ENCODE peak calls at places on chromosomes 4 and X, in nine cellular contexts. X is substantia nigra, A is lung, J is SJSA1, B is uterus, G is OCI-LY7, C is brain microvascular endothelial cell, L is endodermal cell, U is kidney. S is an unnamed sample.

GRCh38 chrX:11351375-11352295 is 58.4 kb downstream of the AMELX start:
- DNase-seq in L (no peak), C (peak), G (no peak), J (no peak), B (peak), A (no peak), U (peak), X (no peak), S (peak)

GRCh38 chrX:132483951-132484350 is 4.9 kb downstream of the MBNL3 start:
- DNase-seq in A (no peak), X (no peak), U (no peak), G (no peak), L (no peak), C (no peak), B (no peak), J (no peak), S (no peak)

GRCh38 chrX:152904151-152905080 is 6.5 kb downstream of the ZNF185 start:
- DNase-seq in B (peak), C (peak), J (peak), U (peak), G (peak), A (no peak), X (peak), L (peak), S (no peak)

GRCh38 chr4:174406416-174406815 is 115.9 kb downstream of the HPGD start:
- DNase-seq in X (no peak), C (no peak), U (no peak), G (no peak), L (no peak), B (no peak), A (no peak), J (peak), S (no peak)

GRCh38 chr4:19375405-19375804 is 876.3 kb upstream of the SLIT2 start:
- DNase-seq in L (no peak), J (no peak), C (no peak), U (no peak), X (no peak), A (no peak), B (no peak), G (no peak), S (no peak)

GRCh38 chr4:42710329-42710728 is 53.4 kb upstream of the ATP8A1 start:
- DNase-seq in X (no peak), U (no peak), J (no peak), G (no peak), B (no peak), L (no peak), C (no peak), A (no peak), S (no peak)

GRCh38 chr4:150323551-150324325 is 245.5 kb downstream of the DCLK2 start:
- DNase-seq in U (no peak), B (no peak), A (no peak), G (no peak), X (no peak), L (no peak), C (peak), J (no peak), S (no peak)

GRCh38 chrX:23667239-23668177 is at the start of gene PRDX4:
- DNase-seq in G (peak), C (peak), A (peak), J (peak), U (peak), X (peak), B (peak), L (peak), S (peak)

GRCh38 chr4:59553739-59554126 is 1646.4 kb upstream of the ADGRL3 start:
- DNase-seq in U (no peak), B (no peak), A (no peak), G (no peak), X (no peak), J (peak), C (peak), L (no peak), S (no peak)

GRCh38 chrX:103488332-103488731 is 31.0 kb downstream of the RAB40A start:
- DNase-seq in U (no peak), B (no peak), J (peak), X (no peak), C (no peak), G (peak), A (no peak), L (no peak), S (no peak)

GRCh38 chr4:152247271-152247975 is 288.5 kb downstream of the FBXW7 start:
- DNase-seq in A (no peak), X (no peak), B (no peak), G (no peak), U (no peak), L (peak), J (no peak), C (no peak), S (no peak)

GRCh38 chr4:173652283-173652931 is 122.4 kb upstream of the HAND2 start:
- DNase-seq in J (no peak), G (peak), C (no peak), L (no peak), U (no peak), X (no peak), A (no peak), B (peak), S (no peak)

GRCh38 chr4:52868138-52868537 is 6.0 kb downstream of the RASL11B start:
- DNase-seq in J (no peak), B (peak), C (no peak), G (no peak), U (peak), X (peak), L (peak), A (no peak), S (peak)

GRCh38 chr4:42906906-42907774 is 14.6 kb downstream of the GRXCR1 start:
- DNase-seq in G (no peak), J (no peak), B (no peak), U (peak), X (no peak), A (no peak), C (no peak), L (no peak), S (peak)

GRCh38 chrX:39331062-39331704 is 529.9 kb downstream of the MID1IP1 start:
- DNase-seq in B (no peak), U (no peak), L (no peak), C (no peak), A (no peak), J (peak), G (no peak), X (no peak), S (no peak)

GRCh38 chr4:79201976-79202375 is 123.9 kb downstream of the NAA11 start:
- DNase-seq in U (no peak), L (no peak), A (no peak), X (no peak), G (no peak), B (no peak), C (no peak), J (peak), S (no peak)

GRCh38 chr4:85829276-85830051 is 354.5 kb downstream of the ARHGAP24 start:
- DNase-seq in B (no peak), C (no peak), X (no peak), G (no peak), U (no peak), J (no peak), L (no peak), A (no peak), S (no peak)

GRCh38 chrX:120029354-120029753 is 48.1 kb downstream of the RHOXF2B start:
- DNase-seq in G (no peak), U (no peak), C (no peak), A (no peak), L (peak), X (no peak), J (no peak), B (no peak), S (no peak)

GRCh38 chr4:126475730-126476129 is 1157.0 kb upstream of the INTU start:
- DNase-seq in A (no peak), X (no peak), C (no peak), U (no peak), L (no peak), J (no peak), G (no peak), B (no peak), S (no peak)

GRCh38 chr4:126697748-126698147 is 935.0 kb upstream of the INTU start:
- DNase-seq in U (no peak), B (no peak), C (no peak), J (no peak), L (no peak), X (no peak), A (no peak), G (no peak), S (no peak)

GRCh38 chrX:84046403-84046984 is 141.5 kb downstream of the RPS6KA6 start:
- DNase-seq in A (no peak), C (no peak), B (no peak), L (peak), U (no peak), G (peak), J (peak), X (no peak), S (no peak)

GRCh38 chr4:111631157-111631999 is 513.9 kb upstream of the FAM241A start:
- DNase-seq in L (no peak), U (no peak), B (no peak), A (no peak), C (no peak), G (peak), J (peak), X (no peak), S (no peak)

GRCh38 chr4:7902101-7902553 is 37.5 kb downstream of the AFAP1 start:
- DNase-seq in B (no peak), G (no peak), U (no peak), L (no peak), C (no peak), J (no peak), A (no peak), X (no peak), S (no peak)

GRCh38 chr4:7902826-7903225 is 36.8 kb downstream of the AFAP1 start:
- DNase-seq in L (no peak), J (no peak), G (no peak), C (no peak), U (no peak), X (no peak), B (no peak), A (no peak), S (no peak)

GRCh38 chr4:7904108-7904516 is 35.5 kb downstream of the AFAP1 start:
- DNase-seq in L (no peak), A (no peak), B (no peak), C (peak), J (no peak), G (no peak), U (no peak), X (no peak), S (no peak)

GRCh38 chr4:7904942-7905341 is 34.7 kb downstream of the AFAP1 start:
- DNase-seq in B (peak), L (no peak), A (no peak), J (no peak), U (no peak), G (no peak), X (no peak), C (peak), S (no peak)

GRCh38 chr4:7903686-7904085 is 36.0 kb downstream of the AFAP1 start:
- DNase-seq in G (no peak), L (no peak), C (no peak), B (no peak), A (no peak), J (no peak), U (no peak), X (no peak), S (no peak)
- H3K27ac ChIP-seq in G (no peak), L (peak), C (peak), B (peak), A (no peak), J (no peak), U (no peak), X (no peak), S (no peak)

GRCh38 chr4:14528921-14529320 is 473.4 kb upstream of the CPEB2 start:
- DNase-seq in B (no peak), A (no peak), G (no peak), X (no peak), C (no peak), L (no peak), J (no peak), U (no peak), S (no peak)

GRCh38 chr4:14532436-14532835 is 469.8 kb upstream of the CPEB2 start:
- DNase-seq in J (no peak), G (no peak), X (no peak), L (no peak), A (no peak), B (no peak), C (no peak), U (no peak), S (no peak)

GRCh38 chr4:14524236-14524635 is 478.0 kb upstream of the CPEB2 start:
- DNase-seq in A (no peak), C (peak), X (no peak), L (no peak), B (no peak), J (no peak), U (no peak), G (no peak), S (no peak)

GRCh38 chr4:14529653-14530052 is 472.6 kb upstream of the CPEB2 start:
- DNase-seq in C (peak), X (no peak), L (peak), J (no peak), A (no peak), U (no peak), G (no peak), B (no peak), S (no peak)
- H3K27ac ChIP-seq in C (no peak), X (no peak), L (peak), J (no peak), A (no peak), U (no peak), G (no peak), B (no peak), S (no peak)

GRCh38 chr4:155769092-155769491 is 10.3 kb downstream of the GUCY1B1 start:
- DNase-seq in J (no peak), G (no peak), C (no peak), B (no peak), U (no peak), L (no peak), A (no peak), X (no peak), S (no peak)
- H3K27ac ChIP-seq in J (no peak), G (no peak), C (no peak), B (no peak), U (no peak), L (no peak), A (no peak), X (no peak), S (no peak)

GRCh38 chr4:28463184-28463690 is 1602.6 kb downstream of the STIM2 start:
- DNase-seq in B (no peak), J (no peak), G (no peak), C (no peak), U (no peak), A (no peak), X (no peak), L (no peak), S (no peak)
- H3K27ac ChIP-seq in B (no peak), J (no peak), G (no peak), C (no peak), U (no peak), A (no peak), X (no peak), L (no peak), S (no peak)

GRCh38 chr4:76625316-76625715 is 190.3 kb downstream of the SHROOM3 start:
- DNase-seq in X (no peak), J (no peak), A (no peak), B (no peak), C (no peak), G (no peak), L (no peak), U (no peak), S (no peak)

GRCh38 chr4:76622717-76623116 is 187.7 kb downstream of the SHROOM3 start:
- DNase-seq in X (no peak), G (no peak), B (no peak), C (no peak), U (no peak), J (no peak), A (no peak), L (no peak), S (no peak)

GRCh38 chr4:76622126-76622525 is 187.1 kb downstream of the SHROOM3 start:
- DNase-seq in J (no peak), C (no peak), G (no peak), A (peak), L (no peak), X (no peak), U (no peak), B (no peak), S (peak)

GRCh38 chr4:76623217-76624060 is 188.4 kb downstream of the SHROOM3 start:
- DNase-seq in X (no peak), C (peak), B (no peak), L (no peak), U (no peak), A (no peak), G (no peak), J (no peak), S (peak)

DNA sequence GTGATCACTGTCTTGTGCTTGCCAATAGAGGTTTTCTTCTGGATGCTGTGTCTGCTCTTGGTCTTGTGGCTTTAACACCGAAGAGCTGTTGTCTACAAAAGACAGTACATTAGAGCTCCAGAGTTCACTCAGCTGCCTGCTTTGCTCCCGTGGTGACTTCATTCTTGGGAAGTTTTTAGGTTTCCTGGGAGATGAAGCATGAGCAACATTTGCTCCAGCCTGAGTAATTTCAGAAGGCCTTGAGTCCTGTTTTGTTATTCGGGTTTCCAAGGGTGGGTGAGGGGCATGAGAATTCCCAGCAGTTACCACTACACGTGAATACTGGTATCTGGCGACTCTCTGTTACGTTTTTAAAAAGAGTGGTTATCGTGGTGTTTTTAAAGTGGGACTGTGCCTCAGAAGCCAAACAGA is 189.2 kb downstream of the SHROOM3 start:
- DNase-seq in X (no peak), A (peak), L (peak), J (peak), G (no peak), U (peak), C (peak), B (peak), S (no peak)
- H3K27ac ChIP-seq in X (no peak), A (peak), L (peak), J (peak), G (no peak), U (peak), C (peak), B (peak), S (peak)

GRCh38 chr4:38965866-38966265 is 66.3 kb downstream of the TMEM156 start:
- DNase-seq in C (no peak), L (no peak), B (no peak), J (no peak), U (no peak), X (no peak), A (no peak), G (no peak), S (no peak)

GRCh38 chr4:38964942-38965775 is 67.0 kb downstream of the TMEM156 start:
- DNase-seq in L (no peak), C (no peak), J (no peak), U (no peak), X (no peak), A (no peak), G (no peak), B (no peak), S (no peak)

GRCh38 chr4:38968668-38969067 is 63.5 kb downstream of the TMEM156 start:
- DNase-seq in A (no peak), X (no peak), B (no peak), C (no peak), G (no peak), L (no peak), U (no peak), J (no peak), S (no peak)

DNA sequence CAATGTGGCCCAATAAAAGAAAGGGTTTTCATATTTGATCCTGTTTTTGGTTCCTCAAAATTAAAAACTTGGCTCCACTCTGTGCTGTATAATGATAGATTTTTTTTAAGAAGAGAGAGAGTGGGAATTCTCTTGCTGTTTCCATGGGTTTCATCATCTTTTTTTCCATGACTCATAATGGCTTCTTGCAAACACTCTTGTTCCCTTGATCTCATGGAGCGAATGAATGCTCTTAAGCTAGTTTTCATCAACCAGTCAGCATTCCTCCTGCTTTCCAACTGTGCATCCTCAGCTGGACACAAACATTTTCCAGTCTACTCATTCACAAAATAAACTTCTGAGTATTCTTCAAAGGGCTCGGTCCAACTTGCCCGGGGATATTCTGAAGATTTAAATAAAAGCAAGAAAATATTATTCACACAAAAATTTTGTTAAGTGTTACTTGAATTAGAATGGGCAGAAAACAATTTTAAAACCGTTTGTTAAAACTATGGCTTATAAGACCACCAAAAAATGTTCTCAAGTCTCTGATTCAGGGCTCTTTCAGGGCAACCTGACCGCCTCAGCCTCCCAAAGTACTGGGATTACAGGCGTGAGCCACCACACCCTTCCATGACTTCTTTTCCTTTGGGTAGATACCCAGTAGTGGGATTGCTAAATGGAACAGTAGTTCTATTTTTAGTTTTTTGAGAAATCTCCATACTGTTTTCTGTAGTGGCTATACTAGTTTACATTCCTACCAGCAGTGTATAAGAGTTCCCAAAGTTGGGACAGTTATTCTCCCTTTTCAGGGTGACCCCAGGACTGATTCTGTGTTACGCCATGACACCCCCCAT is 64.7 kb downstream of the TMEM156 start:
- DNase-seq in A (no peak), J (peak), L (no peak), G (no peak), X (no peak), B (no peak), U (no peak), C (peak), S (no peak)
- H3K27ac ChIP-seq in A (no peak), J (peak), L (no peak), G (no peak), X (no peak), B (peak), U (no peak), C (peak), S (no peak)

GRCh38 chr4:183349673-183350072 is 27.4 kb upstream of the CLDN24 start:
- DNase-seq in B (no peak), C (no peak), J (no peak), U (no peak), X (no peak), A (no peak), L (no peak), G (no peak), S (no peak)
- H3K27ac ChIP-seq in B (no peak), C (no peak), J (peak), U (no peak), X (no peak), A (no peak), L (no peak), G (no peak), S (no peak)

S was measured in prostate gland.